ENCODE peak calls at places on chromosomes 1 and 21, in nine cellular contexts. D, J, H, L, B, K, G, E and Z are unnamed samples.
A peak's percentile ranks its signal among the peaks of the same experiment; 100 is the strongest.

GRCh38 chr1:51541313-51542050 is 22.4 kb upstream of the EPS15 start:
- DNase-seq in B (peak; percentile 32), E (no peak), K (no peak), G (no peak), D (no peak), L (no peak), H (no peak), J (peak; percentile 41), Z (no peak)

GRCh38 chr1:156804572-156805243 is 11.9 kb downstream of the SH2D2A start:
- DNase-seq in B (peak; percentile 46), J (peak; percentile 79), L (no peak), H (peak; percentile 37), K (no peak), E (no peak), D (no peak), G (peak; percentile 62), Z (no peak)

GRCh38 chr1:233364695-233365539 is 37.4 kb downstream of the MAP3K21 start:
- DNase-seq in J (peak; percentile 8), D (no peak), G (no peak), L (no peak), H (peak; percentile 12), B (peak; percentile 34), K (no peak), E (no peak), Z (no peak)

GRCh38 chr21:44350773-44351481 is 2.5 kb upstream of the TRPM2 start:
- DNase-seq in K (no peak), J (no peak), G (no peak), L (no peak), H (no peak), E (no peak), D (no peak), B (no peak), Z (no peak)

GRCh38 chr1:67746299-67746698 is 61.3 kb downstream of the GADD45A start:
- DNase-seq in K (no peak), B (peak; percentile 70), D (no peak), G (peak; percentile 43), L (no peak), J (peak; percentile 43), H (peak; percentile 77), E (peak; percentile 35), Z (no peak)

GRCh38 chr1:185408675-185409270 is 91.7 kb upstream of the IVNS1ABP start:
- DNase-seq in G (no peak), H (no peak), L (no peak), E (no peak), J (no peak), B (no peak), K (no peak), D (no peak), Z (no peak)

GRCh38 chr1:245045087-245045881 is 109.5 kb upstream of the KIF26B start:
- DNase-seq in E (peak; percentile 6), H (peak; percentile 15), K (no peak), B (peak; percentile 31), D (peak; percentile 20), G (peak; percentile 33), L (no peak), J (no peak), Z (no peak)

GRCh38 chr1:228548788-228549187 is 61.6 kb downstream of the RNF187 start:
- DNase-seq in J (no peak), K (no peak), L (no peak), B (no peak), H (no peak), G (no peak), D (no peak), E (no peak), Z (no peak)

GRCh38 chr1:67683736-67684525 is 1.1 kb upstream of the GADD45A start:
- DNase-seq in B (no peak), J (peak; percentile 12), G (no peak), L (no peak), E (no peak), D (no peak), H (no peak), K (peak; percentile 59), Z (no peak)

GRCh38 chr1:32223683-32224082 is 1.5 kb downstream of the EIF3I start:
- DNase-seq in G (no peak), D (no peak), J (no peak), L (no peak), K (no peak), H (no peak), E (no peak), B (peak; percentile 43), Z (no peak)

GRCh38 chr1:175822575-175822974 is 79.2 kb upstream of the TNR start:
- DNase-seq in D (no peak), L (no peak), H (peak; percentile 54), K (no peak), G (no peak), E (no peak), J (no peak), B (no peak), Z (no peak)

GRCh38 chr1:183318433-183318832 is 99.7 kb downstream of the NMNAT2 start:
- DNase-seq in J (peak; percentile 23), E (peak; percentile 87), B (peak; percentile 97), H (peak; percentile 92), G (peak; percentile 61), D (no peak), K (no peak), L (peak; percentile 83), Z (no peak)

GRCh38 chr1:209755926-209756607 is at the start of gene TRAF3IP3:
- DNase-seq in L (no peak), E (no peak), B (no peak), D (peak; percentile 16), H (no peak), J (peak; percentile 93), K (peak; percentile 81), G (no peak), Z (peak; percentile 26)

GRCh38 chr1:167899253-167899681 is 14.7 kb downstream of the ADCY10 start:
- DNase-seq in B (peak; percentile 64), K (no peak), E (peak; percentile 69), D (no peak), H (peak; percentile 77), L (no peak), G (no peak), J (no peak), Z (no peak)

GRCh38 chr1:41649445-41650175 is 165.1 kb upstream of the EDN2 start:
- DNase-seq in D (no peak), G (no peak), E (no peak), H (no peak), B (no peak), K (no peak), J (no peak), L (no peak), Z (no peak)

GRCh38 chr1:91764471-91765115 is 121.4 kb downstream of the TGFBR3 start:
- DNase-seq in B (no peak), L (no peak), G (peak; percentile 73), K (no peak), D (no peak), H (no peak), J (no peak), E (no peak), Z (no peak)

GRCh38 chr1:205970486-205970885 is 27.2 kb upstream of the SLC26A9 start:
- DNase-seq in K (no peak), J (no peak), G (no peak), L (no peak), H (peak; percentile 48), E (no peak), B (no peak), D (no peak), Z (no peak)

GRCh38 chr1:223363057-223363855 is 720 bp downstream of the SUSD4 start:
- DNase-seq in K (peak; percentile 33), H (peak; percentile 41), L (no peak), J (no peak), D (peak; percentile 31), B (peak; percentile 20), G (peak; percentile 61), E (peak; percentile 13), Z (no peak)

GRCh38 chr21:14773777-14774345 is 227.7 kb upstream of the SAMSN1 start:
- DNase-seq in K (peak; percentile 63), L (no peak), D (no peak), E (no peak), G (peak; percentile 76), B (peak; percentile 20), J (peak; percentile 89), H (no peak), Z (no peak)

GRCh38 chr1:99122039-99122438 is 117.4 kb upstream of the PLPPR5 start:
- DNase-seq in L (no peak), D (no peak), B (no peak), H (no peak), G (no peak), J (no peak), E (no peak), K (no peak), Z (no peak)

GRCh38 chr1:94555091-94555490 is 13.5 kb upstream of the F3 start:
- DNase-seq in H (no peak), J (no peak), L (no peak), G (no peak), E (no peak), K (no peak), B (no peak), D (no peak), Z (no peak)

GRCh38 chr1:185316163-185317033 is 645 bp downstream of the IVNS1ABP start:
- DNase-seq in K (peak; percentile 94), L (peak; percentile 83), B (peak; percentile 96), H (peak; percentile 93), J (peak; percentile 78), D (peak; percentile 94), G (peak; percentile 94), E (peak; percentile 94), Z (peak; percentile 50)

GRCh38 chr1:221945669-221946068 is 203.8 kb upstream of the DUSP10 start:
- DNase-seq in K (no peak), H (no peak), J (no peak), D (no peak), B (no peak), G (no peak), L (no peak), E (no peak), Z (no peak)

GRCh38 chr1:72419229-72419628 is 136.9 kb upstream of the NEGR1 start:
- DNase-seq in G (no peak), J (no peak), D (no peak), B (no peak), L (no peak), H (no peak), K (no peak), E (no peak), Z (no peak)

GRCh38 chr1:41533731-41534080 is 49.2 kb upstream of the EDN2 start:
- DNase-seq in G (no peak), E (no peak), B (no peak), J (no peak), H (no peak), K (no peak), D (no peak), L (no peak), Z (no peak)

GRCh38 chr1:8651962-8652361 is 165.5 kb downstream of the RERE start:
- DNase-seq in G (no peak), J (no peak), D (no peak), E (no peak), B (no peak), K (no peak), H (no peak), L (no peak), Z (no peak)

GRCh38 chr1:39153684-39154083 is 50.8 kb upstream of the MACF1 start:
- DNase-seq in D (no peak), B (no peak), E (no peak), K (no peak), G (peak; percentile 54), H (no peak), L (no peak), J (no peak), Z (no peak)

GRCh38 chr1:229249854-229250644 is 20.9 kb upstream of the RAB4A start:
- DNase-seq in E (no peak), B (no peak), K (no peak), G (no peak), D (no peak), L (no peak), H (no peak), J (peak; percentile 77), Z (no peak)

GRCh38 chr1:160618763-160619274 is 28.0 kb downstream of the SLAMF1 start:
- DNase-seq in G (no peak), B (no peak), J (peak; percentile 45), H (no peak), L (no peak), D (no peak), E (no peak), K (peak; percentile 60), Z (no peak)

GRCh38 chr1:85278853-85279314 is 2.5 kb upstream of the BCL10 start:
- DNase-seq in B (peak; percentile 88), G (no peak), E (peak; percentile 87), H (peak; percentile 91), J (peak; percentile 63), D (no peak), L (peak; percentile 78), K (peak; percentile 39), Z (no peak)

GRCh38 chr1:42211224-42211623 is 46.7 kb upstream of the GUCA2A start:
- DNase-seq in K (no peak), E (no peak), G (no peak), H (peak; percentile 41), L (no peak), B (no peak), J (no peak), D (no peak), Z (no peak)